ENCODE peak calls at places on chromosomes 4 and X, in six cellular contexts. W is iPS DF 19.7; N is frontal cortex; D is H4; O is activated CD8-positive, alpha-beta memory T cell treated with anti-CD3 and anti-CD28 coated beads, Interleukin-2, amount 50 U/mL, for 48 hours; Y is MV-4-11. K is an unnamed sample.

GRCh38 chr4:80461412-80461811 is 125.9 kb downstream of the CFAP299 start:
- DNase-seq in Y (no peak), O (no peak), N (no peak), D (no peak), W (no peak), K (no peak)

GRCh38 chr4:38664704-38665401 is 854 bp downstream of the KLF3 start:
- DNase-seq in W (no peak), O (no peak), D (peak), Y (peak), N (peak), K (peak)

GRCh38 chr4:67988986-67989385 is 25.7 kb upstream of the TMPRSS11A start:
- DNase-seq in W (no peak), Y (no peak), D (no peak), N (no peak), O (no peak), K (no peak)

GRCh38 chrX:107628662-107629532 is 587 bp downstream of the PRPS1 start:
- DNase-seq in Y (peak), D (peak), O (peak), W (no peak), N (no peak), K (peak)

GRCh38 chr4:84366111-84366510 is 133.0 kb downstream of the NKX6-1 start:
- DNase-seq in N (no peak), O (no peak), Y (peak), W (no peak), D (peak), K (no peak)

GRCh38 chr4:27205994-27206393 is 345.4 kb downstream of the STIM2 start:
- DNase-seq in O (no peak), N (no peak), W (no peak), Y (no peak), D (no peak), K (no peak)

GRCh38 chr4:71709961-71710360 is 73.9 kb downstream of the GC start:
- DNase-seq in W (no peak), D (peak), Y (no peak), O (no peak), N (no peak), K (no peak)

GRCh38 chr4:58247792-58248191 is 1137.6 kb upstream of the IGFBP7 start:
- DNase-seq in D (no peak), Y (no peak), N (no peak), W (no peak), O (no peak), K (no peak)

GRCh38 chrX:14697453-14697852 is 168.1 kb downstream of the GLRA2 start:
- DNase-seq in D (peak), Y (no peak), W (no peak), O (peak), N (no peak), K (no peak)

GRCh38 chrX:110412971-110413726 is 54.5 kb downstream of the RTL9 start:
- DNase-seq in N (peak), W (no peak), Y (peak), O (peak), D (peak), K (peak)

GRCh38 chr4:77820836-77821561 is 1.8 kb upstream of the CNOT6L start:
- DNase-seq in W (no peak), N (no peak), O (no peak), D (no peak), Y (no peak), K (no peak)

GRCh38 chrX:111337067-111337466 is 66.8 kb upstream of the CAPN6 start:
- DNase-seq in W (no peak), Y (no peak), O (no peak), N (no peak), D (no peak), K (no peak)

GRCh38 chr4:29390921-29391320 is 1329.2 kb upstream of the PCDH7 start:
- DNase-seq in D (no peak), O (no peak), W (no peak), Y (no peak), N (no peak), K (no peak)

GRCh38 chr4:95215991-95216605 is 332.7 kb downstream of the UNC5C start:
- DNase-seq in O (no peak), N (no peak), Y (peak), D (no peak), W (no peak), K (no peak)

GRCh38 chr4:36757623-36758311 is 476.4 kb downstream of the DTHD1 start:
- DNase-seq in N (no peak), Y (no peak), D (no peak), W (no peak), O (no peak), K (no peak)

GRCh38 chrX:1601768-1602085 is 10.3 kb downstream of the AKAP17A start:
- DNase-seq in Y (no peak), O (peak), D (no peak), N (no peak), W (no peak), K (no peak)

GRCh38 chr4:181950372-181951127 is 292.7 kb upstream of the TENM3 start:
- DNase-seq in W (no peak), O (no peak), D (no peak), N (no peak), Y (no peak), K (no peak)

GRCh38 chrX:94831364-94831763 is 1157.4 kb downstream of the FAM133A start:
- DNase-seq in W (no peak), N (no peak), D (peak), O (no peak), Y (no peak), K (no peak)

GRCh38 chr4:126727461-126727860 is 905.3 kb upstream of the INTU start:
- DNase-seq in O (no peak), W (no peak), Y (no peak), N (no peak), D (no peak), K (no peak)

GRCh38 chr4:53306729-53307128 is 59.1 kb downstream of the SCFD2 start:
- DNase-seq in N (no peak), O (no peak), Y (no peak), D (no peak), W (no peak), K (no peak)

GRCh38 chr4:15186149-15186548 is 183.9 kb downstream of the CPEB2 start:
- DNase-seq in D (peak), W (no peak), O (no peak), Y (no peak), N (no peak), K (no peak)

GRCh38 chr4:175421506-175421905 is 390.6 kb downstream of the GPM6A start:
- DNase-seq in N (no peak), D (peak), Y (no peak), W (no peak), O (no peak), K (no peak)

GRCh38 chr4:180832086-180832485 is 1411.1 kb upstream of the TENM3 start:
- DNase-seq in Y (no peak), N (no peak), W (no peak), O (no peak), D (peak), K (no peak)

GRCh38 chr4:151407466-151408379 is 1.3 kb upstream of the FHIP1A start:
- DNase-seq in D (no peak), W (no peak), N (no peak), Y (peak), O (peak), K (no peak)

GRCh38 chrX:1086444-1087409 is 125.7 kb downstream of the CRLF2 start:
- DNase-seq in Y (no peak), O (no peak), D (peak), W (no peak), N (no peak), K (no peak)

GRCh38 chr4:104989363-104989762 is 157.3 kb upstream of the TET2 start:
- DNase-seq in D (peak), W (no peak), Y (no peak), N (no peak), O (no peak), K (no peak)

GRCh38 chrX:153517421-153517820 is at the start of gene ATP2B3:
- DNase-seq in D (no peak), O (no peak), N (no peak), W (no peak), Y (no peak), K (no peak)

GRCh38 chr4:173413043-173413442 is 14.1 kb upstream of the SCRG1 start:
- DNase-seq in W (no peak), D (no peak), N (no peak), Y (peak), O (no peak), K (no peak)

GRCh38 chr4:99876946-99877345 is 17.3 kb downstream of the LAMTOR3 start:
- DNase-seq in D (no peak), Y (no peak), O (no peak), W (no peak), N (no peak), K (no peak)

GRCh38 chrX:34875204-34875603 is 67.4 kb upstream of the FAM47B start:
- DNase-seq in Y (no peak), W (no peak), O (no peak), D (peak), N (no peak), K (no peak)

GRCh38 chrX:119565110-119565663 is at the start of gene STEEP1:
- DNase-seq in O (peak), Y (peak), W (peak), N (peak), D (peak), K (peak)

GRCh38 chr4:26520728-26521442 is 30.6 kb upstream of the CCKAR start:
- DNase-seq in O (no peak), D (peak), Y (no peak), N (no peak), W (no peak), K (no peak)

GRCh38 chr4:53551963-53552362 is 39.3 kb downstream of the LNX1 start:
- DNase-seq in N (no peak), Y (no peak), O (no peak), D (no peak), W (no peak), K (no peak)

GRCh38 chr4:161916010-161916409 is 247.8 kb downstream of the FSTL5 start:
- DNase-seq in W (no peak), O (no peak), Y (no peak), N (no peak), D (no peak), K (no peak)

GRCh38 chr4:86498560-86499166 is 95.5 kb upstream of the PTPN13 start:
- DNase-seq in W (no peak), Y (peak), O (no peak), N (no peak), D (peak), K (no peak)

GRCh38 chr4:56051049-56051709 is 102.4 kb downstream of the CEP135 start:
- DNase-seq in Y (no peak), N (no peak), D (no peak), W (no peak), O (no peak), K (no peak)

K was measured in stimulated activated naive CD4-positive, alpha-beta T cell treated with Interleukin-2 at 50 U/mL for 16 hours.